ENCODE peak calls at places on chromosomes 16 and 17, in four cellular contexts. G is H9, A is H1, R is IMR-90. F is an unnamed sample.

GRCh38 chr16:87674405-87674804 is 72.1 kb downstream of the JPH3 start:
- DNase-seq in G (no peak), A (no peak), R (no peak), F (no peak)

GRCh38 chr17:80968602-80969029 is 23.0 kb upstream of the CHMP6 start:
- DNase-seq in G (no peak), A (no peak), R (peak; percentile 49), F (no peak)

GRCh38 chr17:51118330-51119195 is 2.1 kb downstream of the SPAG9 start:
- DNase-seq in G (no peak), A (no peak), R (no peak), F (no peak)

GRCh38 chr17:77959216-77959925 is 868 bp downstream of the TNRC6C start:
- DNase-seq in G (no peak), A (peak; percentile 61), R (peak; percentile 19), F (peak; percentile 37)

GRCh38 chr17:6712058-6712853 is 913 bp downstream of the SLC13A5 start:
- DNase-seq in G (peak; percentile 89), A (peak; percentile 71), R (no peak), F (peak; percentile 91)

GRCh38 chr17:51263001-51263400 is 2.7 kb downstream of the UTP18 start:
- DNase-seq in G (no peak), A (no peak), R (peak; percentile 34), F (peak; percentile 35)

GRCh38 chr16:29825145-29826044 is 5.1 kb downstream of the MVP start:
- DNase-seq in G (no peak), A (no peak), R (peak; percentile 90), F (peak; percentile 47)

GRCh38 chr17:61426482-61427304 is 25.5 kb upstream of the TBX4 start:
- DNase-seq in G (no peak), A (no peak), R (peak; percentile 79), F (no peak)

GRCh38 chr16:71479420-71479819 is 9.7 kb downstream of the ZNF19 start:
- DNase-seq in G (peak; percentile 53), A (no peak), R (peak; percentile 34), F (peak; percentile 64)

GRCh38 chr17:67829331-67829730 is 4.0 kb downstream of the BPTF start:
- DNase-seq in G (no peak), A (peak; percentile 17), R (no peak), F (peak; percentile 42)

GRCh38 chr17:266219-266618 is 84.8 kb upstream of the DOC2B start:
- DNase-seq in G (no peak), A (no peak), R (no peak), F (no peak)

GRCh38 chr16:67481561-67482259 is 753 bp upstream of the ATP6V0D1 start:
- DNase-seq in G (no peak), A (no peak), R (peak; percentile 43), F (no peak)

GRCh38 chr16:79267781-79268180 is 332.8 kb downstream of the MAF start:
- DNase-seq in G (no peak), A (no peak), R (no peak), F (no peak)

GRCh38 chr17:75406222-75406615 is 741 bp upstream of the GRB2 start:
- DNase-seq in G (peak; percentile 26), A (no peak), R (no peak), F (no peak)

GRCh38 chr17:4786111-4786491 is at the start of gene VMO1:
- DNase-seq in G (peak; percentile 56), A (no peak), R (no peak), F (no peak)

GRCh38 chr16:27304102-27304501 is 9.7 kb upstream of the IL4R start:
- DNase-seq in G (no peak), A (no peak), R (no peak), F (no peak)

GRCh38 chr16:13070268-13070667 is 168.9 kb downstream of the SHISA9 start:
- DNase-seq in G (peak; percentile 87), A (peak; percentile 85), R (no peak), F (peak; percentile 98)

GRCh38 chr16:80704751-80705150 is 99.6 kb downstream of the CDYL2 start:
- DNase-seq in G (no peak), A (no peak), R (no peak), F (no peak)

GRCh38 chr16:13453938-13454553 is 465.9 kb upstream of the ERCC4 start:
- DNase-seq in G (no peak), A (peak; percentile 72), R (no peak), F (peak; percentile 57)

GRCh38 chr17:62094175-62094574 is 29.1 kb upstream of the MED13 start:
- DNase-seq in G (no peak), A (no peak), R (peak; percentile 8), F (no peak)

GRCh38 chr17:43536236-43537088 is 9.7 kb downstream of the ETV4 start:
- DNase-seq in G (peak; percentile 46), A (no peak), R (peak; percentile 71), F (peak; percentile 82)

GRCh38 chr16:720990-721764 is at the start of gene ANTKMT:
- DNase-seq in G (peak; percentile 94), A (peak; percentile 93), R (peak; percentile 64), F (peak; percentile 95)

GRCh38 chr17:41642252-41643156 is 18.1 kb upstream of the KRT17 start:
- DNase-seq in G (no peak), A (no peak), R (no peak), F (no peak)

GRCh38 chr16:76956394-76956793 is 234.6 kb upstream of the MON1B start:
- DNase-seq in G (no peak), A (no peak), R (no peak), F (peak; percentile 53)

GRCh38 chr17:17063546-17064122 is 21.4 kb downstream of the MPRIP start:
- DNase-seq in G (peak; percentile 24), A (no peak), R (no peak), F (no peak)

GRCh38 chr16:49855822-49856740 is at the start of gene ZNF423:
- DNase-seq in G (no peak), A (no peak), R (no peak), F (peak; percentile 68)

GRCh38 chr16:46691720-46692119 is 2.3 kb downstream of the ORC6 start:
- DNase-seq in G (no peak), A (no peak), R (peak; percentile 24), F (no peak)

DNA sequence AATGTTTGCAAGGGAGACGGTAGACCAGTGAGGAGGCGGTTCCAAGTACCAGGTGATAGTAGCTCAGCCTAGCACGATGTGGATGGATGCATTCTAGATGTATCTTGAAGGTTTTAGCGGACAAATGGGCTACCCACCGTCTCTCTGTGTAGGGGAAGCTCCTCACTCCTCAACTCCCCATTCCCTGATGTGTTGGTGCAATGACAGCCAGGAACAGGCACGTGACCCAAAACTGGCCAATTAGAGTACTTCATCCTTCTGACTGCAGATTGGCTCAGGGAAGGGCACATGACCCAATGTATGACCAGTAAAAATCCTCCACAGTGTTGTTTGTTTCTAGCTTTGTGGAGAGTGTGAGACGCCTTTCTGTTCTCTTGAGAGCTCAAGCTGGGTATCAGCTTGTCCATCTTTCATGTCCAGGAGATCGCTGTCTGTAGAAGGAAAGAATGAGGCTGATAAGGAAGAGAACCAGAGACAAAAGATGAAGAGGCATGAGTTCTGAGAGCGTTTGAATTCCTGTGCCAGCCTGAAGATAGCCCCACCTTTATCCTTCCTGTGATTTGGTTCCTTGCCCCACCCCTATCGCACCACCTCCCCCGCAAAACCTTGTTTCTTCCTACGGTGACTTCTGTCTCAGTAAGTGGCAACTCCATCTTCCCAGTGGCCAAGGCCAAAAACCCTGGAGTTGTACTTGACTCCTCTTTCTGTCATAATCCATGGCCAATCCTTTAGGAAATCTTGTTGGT is 2.3 kb upstream of the BORCS6 start:
- DNase-seq in G (peak; percentile 97), A (peak; percentile 82), R (peak; percentile 85), F (peak; percentile 98)
- H3K56ac ChIP-seq in G (no peak overlapping the region), A (no peak overlapping the region), R (no peak overlapping the region), F (peak overlapping the region; percentile 89)

GRCh38 chr16:54862529-54862928 is 68.1 kb upstream of the IRX5 start:
- DNase-seq in G (no peak), A (no peak), R (no peak), F (peak; percentile 8)

GRCh38 chr16:54870151-54870550 is 60.5 kb upstream of the IRX5 start:
- DNase-seq in G (no peak), A (no peak), R (no peak), F (no peak)

GRCh38 chr16:54873081-54873480 is 57.6 kb upstream of the IRX5 start:
- DNase-seq in G (no peak), A (no peak), R (no peak), F (peak; percentile 11)

GRCh38 chr16:54867302-54867832 is 63.3 kb upstream of the IRX5 start:
- DNase-seq in G (no peak), A (no peak), R (no peak), F (no peak)
- H3K4me1 ChIP-seq in G (no peaks in the 10 kb centered on the region), A (no peaks in the 10 kb centered on the region), R (no peaks in the 10 kb centered on the region), F (peaks cover 1% of the 10 kb centered on the region)

GRCh38 chr16:31215287-31216115 is 1.4 kb downstream of the PYDC1 start:
- DNase-seq in G (peak; percentile 92), A (peak; percentile 86), R (peak; percentile 55), F (peak; percentile 85)

GRCh38 chr16:31213877-31214704 is at the start of gene TRIM72:
- DNase-seq in G (no peak), A (no peak), R (no peak), F (no peak)

GRCh38 chr16:31213342-31213741 is 577 bp upstream of the TRIM72 start:
- DNase-seq in G (no peak), A (no peak), R (no peak), F (no peak)

GRCh38 chr16:31214705-31215286 is 877 bp downstream of the TRIM72 start:
- DNase-seq in G (peak; percentile 45), A (peak; percentile 71), R (no peak), F (no peak)

GRCh38 chr16:31211960-31212359 is 2.0 kb upstream of the TRIM72 start:
- DNase-seq in G (no peak), A (no peak), R (no peak), F (no peak)
- H3K56ac ChIP-seq in G (no peak overlapping the region), A (no peak overlapping the region), R (no peak overlapping the region), F (peak overlapping the region; percentile 7)

GRCh38 chr17:46147167-46147749 is 46.0 kb downstream of the KANSL1 start:
- DNase-seq in G (no peak), A (no peak), R (no peak), F (no peak)
- H3K4me1 ChIP-seq in G (peaks cover 2% of the 10 kb centered on the region), A (peaks cover 13% of the 10 kb centered on the region), R (peaks cover 4% of the 10 kb centered on the region), F (peaks cover 11% of the 10 kb centered on the region)

GRCh38 chr17:39727556-39727955 is 2.8 kb downstream of the MIEN1 start:
- DNase-seq in G (no peak), A (no peak), R (no peak), F (no peak)

GRCh38 chr17:39729280-39729851 is 966 bp downstream of the MIEN1 start:
- DNase-seq in G (no peak), A (no peak), R (peak; percentile 32), F (no peak)

GRCh38 chr17:39724731-39725130 is 5.6 kb downstream of the MIEN1 start:
- DNase-seq in G (no peak), A (no peak), R (no peak), F (no peak)

GRCh38 chr17:39722965-39723848 is 7.1 kb downstream of the MIEN1 start:
- DNase-seq in G (peak; percentile 89), A (peak; percentile 81), R (no peak), F (peak; percentile 64)

GRCh38 chr17:39726617-39727016 is 3.7 kb downstream of the MIEN1 start:
- DNase-seq in G (no peak), A (no peak), R (no peak), F (no peak)
- H3K56ac ChIP-seq in G (no peak overlapping the region), A (no peak overlapping the region), R (no peak overlapping the region), F (no peak overlapping the region)

GRCh38 chr16:9091867-9092281 is 430 bp downstream of the HAPSTR1 start:
- DNase-seq in G (no peak), A (peak; percentile 61), R (no peak), F (peak; percentile 27)

GRCh38 chr16:9092282-9092962 is 978 bp downstream of the HAPSTR1 start:
- DNase-seq in G (no peak), A (peak; percentile 75), R (no peak), F (peak; percentile 34)

GRCh38 chr16:9090960-9091866 is at the start of gene HAPSTR1:
- DNase-seq in G (peak; percentile 100), A (peak; percentile 95), R (peak; percentile 100), F (peak; percentile 100)

GRCh38 chr16:9094008-9094846 is 2.8 kb downstream of the HAPSTR1 start:
- DNase-seq in G (no peak), A (no peak), R (no peak), F (no peak)

GRCh38 chr16:9092963-9093477 is 1.6 kb downstream of the HAPSTR1 start:
- DNase-seq in G (no peak), A (peak; percentile 51), R (no peak), F (peak; percentile 67)
- H3K4me1 ChIP-seq in G (peaks cover 9% of the 10 kb centered on the region), A (peaks cover 11% of the 10 kb centered on the region), R (peaks cover 8% of the 10 kb centered on the region), F (peaks cover 6% of the 10 kb centered on the region)

F was measured in mesendoderm.